ENCODE peak calls at places on chromosomes 1 and 21, in four cellular contexts. A, Z, F and K are unnamed samples.

GRCh38 chr1:59481915-59482505 is 185.1 kb downstream of the FGGY start:
- DNase-seq in Z (no peak), A (no peak), F (no peak), K (no peak)

GRCh38 chr1:85366391-85366790 is 90.0 kb upstream of the BCL10 start:
- DNase-seq in F (no peak), A (peak), Z (no peak), K (peak)

GRCh38 chr1:219659682-219660081 is 46.8 kb upstream of the ZC3H11B start:
- DNase-seq in F (no peak), A (peak), Z (no peak), K (peak)

GRCh38 chr1:36776256-36776655 is 258.1 kb downstream of the GRIK3 start:
- DNase-seq in Z (no peak), A (no peak), F (no peak), K (no peak)

GRCh38 chr1:224211262-224211962 is 28.4 kb downstream of the DEGS1 start:
- DNase-seq in Z (peak), A (peak), F (peak), K (peak)

GRCh38 chr1:47738560-47739182 is 258.5 kb downstream of the TRABD2B start:
- DNase-seq in A (peak), Z (peak), F (peak), K (peak)

GRCh38 chr1:37477198-37477931 is 3.0 kb downstream of the ZC3H12A start:
- DNase-seq in Z (peak), F (peak), A (peak), K (peak)

GRCh38 chr1:151728151-151728711 is 6.9 kb downstream of the RIIAD1 start:
- DNase-seq in A (peak), Z (peak), F (peak), K (peak)

GRCh38 chr1:173914366-173914871 is 2.7 kb downstream of the SERPINC1 start:
- DNase-seq in F (peak), A (peak), Z (peak), K (no peak)

GRCh38 chr1:89757532-89757931 is 63.3 kb upstream of the LRRC8D start:
- DNase-seq in F (peak), Z (no peak), A (peak), K (no peak)

GRCh38 chr21:39888848-39889247 is 21.6 kb downstream of the PCP4 start:
- DNase-seq in F (no peak), A (no peak), Z (no peak), K (no peak)

GRCh38 chr1:75690547-75690946 is 34.0 kb upstream of the ACADM start:
- DNase-seq in Z (no peak), F (no peak), A (no peak), K (no peak)

GRCh38 chr1:16067933-16068332 is 5.5 kb downstream of the FAM131C start:
- DNase-seq in F (no peak), A (no peak), Z (no peak), K (no peak)

GRCh38 chr1:73674945-73675561 is 522.9 kb downstream of the LRRIQ3 start:
- DNase-seq in A (peak), Z (peak), F (no peak), K (peak)

GRCh38 chr1:97936976-97937375 is 16.1 kb upstream of the DPYD start:
- DNase-seq in F (no peak), A (no peak), Z (no peak), K (no peak)

GRCh38 chr1:205285391-205286101 is 36.0 kb downstream of the NUAK2 start:
- DNase-seq in A (no peak), F (no peak), Z (no peak), K (no peak)

GRCh38 chr1:235631816-235632215 is 17.8 kb downstream of the GNG4 start:
- DNase-seq in F (no peak), Z (no peak), A (no peak), K (no peak)

GRCh38 chr1:235628316-235629006 is 21.1 kb downstream of the GNG4 start:
- DNase-seq in A (no peak), Z (no peak), F (no peak), K (no peak)

GRCh38 chr1:235635938-235636663 is 13.5 kb downstream of the GNG4 start:
- DNase-seq in A (no peak), F (peak), Z (no peak), K (no peak)

GRCh38 chr1:235633220-235633540 is 16.4 kb downstream of the GNG4 start:
- DNase-seq in Z (no peak), F (no peak), A (no peak), K (no peak)

DNA sequence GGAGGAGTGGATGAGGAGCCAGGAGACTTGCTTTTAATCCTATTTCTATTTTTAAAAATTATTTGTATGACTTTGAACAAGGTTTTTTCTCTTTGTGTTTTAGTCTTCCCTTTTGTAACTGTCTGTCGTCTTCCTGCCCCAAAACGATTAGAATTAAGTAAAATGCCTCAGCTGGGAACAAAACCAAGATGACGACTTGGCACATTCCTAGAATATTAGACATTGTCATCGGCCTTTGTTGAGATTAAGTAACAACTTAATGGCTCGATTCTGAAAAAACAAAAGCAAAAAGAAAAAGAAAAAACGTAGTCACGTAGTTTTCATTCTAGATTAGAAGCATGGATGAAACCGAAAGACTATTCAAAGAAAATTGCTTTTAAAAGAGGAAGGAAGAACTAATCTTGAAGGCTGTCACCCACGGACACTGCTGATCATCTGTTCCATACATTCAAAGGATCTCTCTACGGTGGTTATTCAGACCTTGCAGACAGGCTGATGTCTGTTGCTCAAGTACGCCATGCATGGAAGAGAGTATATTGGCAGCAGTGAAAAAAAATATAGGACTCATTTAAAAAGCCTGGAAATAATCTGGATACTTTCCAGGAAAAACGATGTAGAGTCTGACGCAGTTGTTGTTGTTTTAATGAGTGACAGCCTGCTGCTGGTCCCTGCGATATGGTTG is 16.9 kb downstream of the GNG4 start:
- DNase-seq in A (peak), F (no peak), Z (no peak), K (peak)
- H3K4me3 ChIP-seq in A (peak), F (no peak), Z (no peak), K (peak)

GRCh38 chr1:105795741-105796140 is 1260.7 kb upstream of the PRMT6 start:
- DNase-seq in Z (no peak), F (no peak), A (no peak), K (no peak)

DNA sequence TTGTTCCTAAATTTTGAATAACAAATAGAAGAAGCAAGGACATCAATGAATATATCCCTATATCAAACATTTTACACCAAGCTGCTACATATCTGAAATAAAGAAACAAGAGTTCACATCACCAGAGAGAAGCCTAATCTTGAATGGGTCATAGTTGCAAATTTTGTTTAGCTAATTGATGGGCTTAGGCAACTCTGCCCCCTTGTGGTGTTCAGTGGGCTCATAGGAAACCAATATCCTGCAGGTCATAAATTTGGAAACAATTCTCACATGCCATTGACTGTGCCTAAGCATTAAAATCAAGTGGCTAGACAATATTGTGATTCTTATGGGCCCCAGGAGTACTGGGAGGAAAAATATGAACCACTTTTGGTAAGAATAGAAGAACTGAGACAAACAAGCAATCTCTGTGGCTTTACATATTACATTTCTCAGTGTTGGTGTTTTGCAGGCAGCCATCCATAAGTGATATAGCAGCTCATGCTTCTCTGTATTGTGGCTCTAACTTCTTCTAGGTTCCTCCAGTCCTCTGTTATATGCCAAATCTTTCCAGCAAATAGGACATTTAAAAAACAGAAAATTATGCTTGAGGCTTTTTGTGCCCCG is 1262.8 kb upstream of the PRMT6 start:
- DNase-seq in Z (peak), A (peak), F (peak), K (no peak)
- TF ChIP-seq CTCF in Z (peak), A (peak), F (peak), K (no peak)

GRCh38 chr1:207751790-207752455 is at the start of gene CD46:
- DNase-seq in Z (peak), A (peak), F (peak), K (peak)

GRCh38 chr1:207753611-207754010 is 1.8 kb downstream of the CD46 start:
- DNase-seq in F (no peak), A (no peak), Z (no peak), K (no peak)

GRCh38 chr1:207752456-207753132 is 740 bp downstream of the CD46 start:
- DNase-seq in A (peak), Z (peak), F (peak), K (no peak)

GRCh38 chr1:207748737-207749528 is 2.9 kb upstream of the CD46 start:
- DNase-seq in Z (no peak), A (no peak), F (peak), K (no peak)

DNA sequence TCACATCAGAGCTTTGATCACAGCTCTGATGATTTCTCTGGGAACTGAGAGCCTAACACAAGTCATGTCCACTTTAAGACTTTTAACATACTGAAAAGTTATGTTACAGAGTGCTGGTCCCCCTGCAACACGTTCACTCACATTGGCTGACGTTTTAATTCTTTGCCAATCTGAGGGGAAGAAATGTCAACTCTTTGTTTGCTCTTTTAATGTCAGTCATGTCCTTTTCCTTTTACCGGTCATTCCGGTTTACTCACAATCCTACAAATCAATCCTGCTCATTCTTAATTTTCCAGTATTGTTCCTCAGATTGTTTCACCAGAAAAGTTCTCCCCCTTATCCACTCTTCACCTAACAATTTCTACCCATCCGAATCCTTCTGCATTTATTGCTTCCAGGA is 953 bp upstream of the CD46 start:
- DNase-seq in F (no peak), A (no peak), Z (no peak), K (no peak)
- H3K4me3 ChIP-seq in F (peak), A (no peak), Z (peak), K (peak)

DNA sequence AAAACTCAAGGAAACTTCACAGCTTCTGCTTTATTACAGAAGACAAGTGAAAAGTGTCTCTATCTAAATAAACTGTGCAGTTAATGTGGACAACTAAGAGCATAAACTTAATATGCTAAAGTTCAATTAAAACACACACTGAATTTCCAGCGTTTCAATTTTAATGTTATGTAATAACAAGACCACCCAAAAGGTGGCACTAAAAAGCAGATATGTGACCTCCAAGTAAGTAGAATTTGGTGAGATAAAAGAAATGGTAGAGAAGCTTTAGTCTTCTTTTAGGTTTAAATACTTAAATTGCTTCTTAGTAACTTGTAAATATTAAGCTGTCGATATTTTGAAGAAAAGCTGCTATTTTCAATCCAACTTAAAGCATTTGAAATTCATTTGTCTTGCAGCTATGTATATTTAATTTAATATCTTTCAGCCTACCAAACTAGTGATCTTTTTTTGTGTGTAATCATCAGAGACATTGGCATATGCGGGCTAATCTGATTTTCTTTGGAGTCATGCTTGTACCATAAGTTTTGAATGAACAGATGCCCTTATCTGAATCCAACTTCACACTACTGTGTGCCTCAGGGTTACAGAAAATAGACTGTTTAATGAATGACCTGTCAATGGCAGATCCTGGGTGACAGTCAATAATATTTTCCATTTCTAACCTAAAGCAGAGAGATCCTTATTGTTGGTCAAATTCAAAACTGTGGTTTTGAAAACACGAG is 36.5 kb upstream of the ADAMTS1 start:
- DNase-seq in F (no peak), Z (peak), A (peak), K (peak)
- TF ChIP-seq CTCF in F (no peak), Z (peak), A (peak), K (peak)

DNA sequence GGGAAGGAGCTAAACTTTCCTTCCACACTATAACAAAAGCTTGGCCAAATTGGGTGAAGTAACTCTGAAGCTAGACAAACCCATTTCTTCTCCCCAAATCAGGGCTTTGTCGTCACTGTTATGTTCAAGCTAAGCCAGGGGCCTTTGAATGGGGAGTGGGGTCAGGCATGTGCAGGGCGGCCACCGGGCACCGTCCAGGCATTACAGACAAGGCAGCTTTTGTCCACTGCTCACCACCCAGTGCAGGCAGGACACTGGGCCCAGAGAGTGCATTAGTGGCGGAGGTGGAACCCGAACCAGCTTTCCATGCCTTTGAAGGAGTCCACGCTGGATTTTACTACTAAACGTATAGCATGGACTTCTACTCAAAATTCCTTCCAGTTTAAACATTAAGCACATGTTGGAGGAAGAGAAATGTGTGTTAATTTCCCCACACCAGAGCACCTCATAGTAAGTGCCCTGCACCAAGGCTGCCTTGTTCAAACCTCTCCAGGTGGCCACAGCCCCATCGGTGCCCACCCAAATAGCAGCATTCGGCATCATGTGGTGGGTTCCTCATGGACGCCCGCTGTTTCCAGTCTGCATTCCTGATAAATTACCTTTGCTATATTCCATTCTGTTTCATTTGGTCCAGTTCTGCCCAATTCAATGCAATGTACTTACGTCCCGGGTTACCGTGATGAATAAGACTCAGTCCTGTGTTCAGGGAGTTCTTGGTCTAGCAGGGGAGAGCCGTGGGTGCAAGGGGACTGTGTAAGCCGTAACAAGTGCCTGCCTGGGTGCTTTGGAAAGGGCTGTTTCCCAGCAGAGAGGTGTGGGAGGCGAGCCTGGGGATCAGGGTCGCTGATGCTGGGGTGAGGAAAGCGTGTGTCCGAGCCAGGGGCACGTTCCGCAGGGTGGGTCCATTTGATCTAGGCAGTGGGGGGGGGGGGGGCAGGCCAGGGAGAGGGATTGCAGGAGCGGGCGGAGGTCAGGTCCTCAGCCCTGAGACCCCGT is 1.7 kb downstream of the UBASH3A start:
- DNase-seq in Z (no peak), A (no peak), F (no peak), K (no peak)
- H3K4me3 ChIP-seq in Z (no peak), A (no peak), F (peak), K (no peak)